ENCODE peak calls at places on chromosomes 5 and 9, in six cellular contexts. One of them, this sample, is unnamed.

GRCh38 chr9:19026375-19026774 is 6.6 kb downstream of the SAXO1 start:
- DNase-seq in AG04450: no peak
- DNase-seq in stimulated activated CD4-positive, alpha-beta T cell treated with anti-CD3 and anti-CD28 coated beads, Interleukin-2, amount 100 ng/mL, for 48 hours: no peak
- DNase-seq in glomerular endothelial cell: no peak
- DNase-seq in effector CD4-positive, alpha-beta T cell: no peak
- DNase-seq in esophagus squamous epithelium: no peak
- DNase-seq in this sample: no peak

GRCh38 chr9:93531374-93531773 is 45.0 kb upstream of the PHF2 start:
- DNase-seq in effector CD4-positive, alpha-beta T cell: no peak
- DNase-seq in AG04450: no peak
- DNase-seq in esophagus squamous epithelium: no peak
- DNase-seq in stimulated activated CD4-positive, alpha-beta T cell treated with anti-CD3 and anti-CD28 coated beads, Interleukin-2, amount 100 ng/mL, for 48 hours: no peak
- DNase-seq in glomerular endothelial cell: no peak
- DNase-seq in this sample: peak

GRCh38 chr5:139443766-139444473 is 4.6 kb upstream of the DNAJC18 start:
- DNase-seq in AG04450: peak
- DNase-seq in esophagus squamous epithelium: no peak
- DNase-seq in effector CD4-positive, alpha-beta T cell: peak
- DNase-seq in stimulated activated CD4-positive, alpha-beta T cell treated with anti-CD3 and anti-CD28 coated beads, Interleukin-2, amount 100 ng/mL, for 48 hours: no peak
- DNase-seq in glomerular endothelial cell: no peak
- DNase-seq in this sample: no peak

GRCh38 chr5:4254736-4255135 is 659.1 kb downstream of the IRX1 start:
- DNase-seq in stimulated activated CD4-positive, alpha-beta T cell treated with anti-CD3 and anti-CD28 coated beads, Interleukin-2, amount 100 ng/mL, for 48 hours: no peak
- DNase-seq in AG04450: no peak
- DNase-seq in glomerular endothelial cell: no peak
- DNase-seq in effector CD4-positive, alpha-beta T cell: no peak
- DNase-seq in esophagus squamous epithelium: no peak
- DNase-seq in this sample: no peak

GRCh38 chr5:154679501-154679900 is 75.7 kb upstream of the LARP1 start:
- DNase-seq in esophagus squamous epithelium: no peak
- DNase-seq in stimulated activated CD4-positive, alpha-beta T cell treated with anti-CD3 and anti-CD28 coated beads, Interleukin-2, amount 100 ng/mL, for 48 hours: no peak
- DNase-seq in effector CD4-positive, alpha-beta T cell: no peak
- DNase-seq in glomerular endothelial cell: no peak
- DNase-seq in AG04450: no peak
- DNase-seq in this sample: no peak

GRCh38 chr9:83327750-83328622 is 210.2 kb downstream of the FRMD3 start:
- DNase-seq in effector CD4-positive, alpha-beta T cell: no peak
- DNase-seq in esophagus squamous epithelium: no peak
- DNase-seq in stimulated activated CD4-positive, alpha-beta T cell treated with anti-CD3 and anti-CD28 coated beads, Interleukin-2, amount 100 ng/mL, for 48 hours: no peak
- DNase-seq in glomerular endothelial cell: no peak
- DNase-seq in AG04450: no peak
- DNase-seq in this sample: no peak

GRCh38 chr5:76111510-76112174 is 28.5 kb downstream of the SV2C start:
- DNase-seq in glomerular endothelial cell: no peak
- DNase-seq in AG04450: no peak
- DNase-seq in effector CD4-positive, alpha-beta T cell: no peak
- DNase-seq in stimulated activated CD4-positive, alpha-beta T cell treated with anti-CD3 and anti-CD28 coated beads, Interleukin-2, amount 100 ng/mL, for 48 hours: no peak
- DNase-seq in esophagus squamous epithelium: no peak
- DNase-seq in this sample: no peak

GRCh38 chr9:88587885-88588628 is 53.1 kb downstream of the NXNL2 start:
- DNase-seq in AG04450: no peak
- DNase-seq in esophagus squamous epithelium: no peak
- DNase-seq in stimulated activated CD4-positive, alpha-beta T cell treated with anti-CD3 and anti-CD28 coated beads, Interleukin-2, amount 100 ng/mL, for 48 hours: no peak
- DNase-seq in effector CD4-positive, alpha-beta T cell: no peak
- DNase-seq in glomerular endothelial cell: no peak
- DNase-seq in this sample: no peak

GRCh38 chr5:165882099-165882498 is 2376.7 kb downstream of the MAT2B start:
- DNase-seq in effector CD4-positive, alpha-beta T cell: no peak
- DNase-seq in stimulated activated CD4-positive, alpha-beta T cell treated with anti-CD3 and anti-CD28 coated beads, Interleukin-2, amount 100 ng/mL, for 48 hours: no peak
- DNase-seq in glomerular endothelial cell: no peak
- DNase-seq in esophagus squamous epithelium: no peak
- DNase-seq in AG04450: no peak
- DNase-seq in this sample: peak

GRCh38 chr5:61466017-61466416 is 134.0 kb downstream of the ZSWIM6 start:
- DNase-seq in esophagus squamous epithelium: no peak
- DNase-seq in stimulated activated CD4-positive, alpha-beta T cell treated with anti-CD3 and anti-CD28 coated beads, Interleukin-2, amount 100 ng/mL, for 48 hours: no peak
- DNase-seq in glomerular endothelial cell: no peak
- DNase-seq in AG04450: no peak
- DNase-seq in effector CD4-positive, alpha-beta T cell: no peak
- DNase-seq in this sample: no peak

GRCh38 chr5:95794070-95794516 is 28.4 kb downstream of the GLRX start:
- DNase-seq in stimulated activated CD4-positive, alpha-beta T cell treated with anti-CD3 and anti-CD28 coated beads, Interleukin-2, amount 100 ng/mL, for 48 hours: no peak
- DNase-seq in effector CD4-positive, alpha-beta T cell: no peak
- DNase-seq in AG04450: no peak
- DNase-seq in glomerular endothelial cell: no peak
- DNase-seq in esophagus squamous epithelium: no peak
- DNase-seq in this sample: no peak

GRCh38 chr5:10351199-10351881 is 2.2 kb upstream of the MARCHF6 start:
- DNase-seq in stimulated activated CD4-positive, alpha-beta T cell treated with anti-CD3 and anti-CD28 coated beads, Interleukin-2, amount 100 ng/mL, for 48 hours: no peak
- DNase-seq in AG04450: peak
- DNase-seq in glomerular endothelial cell: no peak
- DNase-seq in effector CD4-positive, alpha-beta T cell: no peak
- DNase-seq in esophagus squamous epithelium: no peak
- DNase-seq in this sample: no peak

GRCh38 chr9:33092634-33093033 is 16.2 kb upstream of the SMU1 start:
- DNase-seq in esophagus squamous epithelium: no peak
- DNase-seq in glomerular endothelial cell: no peak
- DNase-seq in stimulated activated CD4-positive, alpha-beta T cell treated with anti-CD3 and anti-CD28 coated beads, Interleukin-2, amount 100 ng/mL, for 48 hours: no peak
- DNase-seq in effector CD4-positive, alpha-beta T cell: no peak
- DNase-seq in AG04450: no peak
- DNase-seq in this sample: no peak

GRCh38 chr9:5230554-5230953 is 665 bp upstream of the INSL4 start:
- DNase-seq in effector CD4-positive, alpha-beta T cell: no peak
- DNase-seq in AG04450: no peak
- DNase-seq in stimulated activated CD4-positive, alpha-beta T cell treated with anti-CD3 and anti-CD28 coated beads, Interleukin-2, amount 100 ng/mL, for 48 hours: no peak
- DNase-seq in glomerular endothelial cell: no peak
- DNase-seq in esophagus squamous epithelium: no peak
- DNase-seq in this sample: no peak

GRCh38 chr5:102200861-102201260 is 95.2 kb downstream of the SLCO4C1 start:
- DNase-seq in effector CD4-positive, alpha-beta T cell: no peak
- DNase-seq in esophagus squamous epithelium: no peak
- DNase-seq in stimulated activated CD4-positive, alpha-beta T cell treated with anti-CD3 and anti-CD28 coated beads, Interleukin-2, amount 100 ng/mL, for 48 hours: no peak
- DNase-seq in glomerular endothelial cell: no peak
- DNase-seq in AG04450: no peak
- DNase-seq in this sample: no peak

GRCh38 chr5:33556330-33557328 is 115.9 kb downstream of the TARS1 start:
- DNase-seq in stimulated activated CD4-positive, alpha-beta T cell treated with anti-CD3 and anti-CD28 coated beads, Interleukin-2, amount 100 ng/mL, for 48 hours: no peak
- DNase-seq in effector CD4-positive, alpha-beta T cell: no peak
- DNase-seq in glomerular endothelial cell: no peak
- DNase-seq in esophagus squamous epithelium: no peak
- DNase-seq in AG04450: no peak
- DNase-seq in this sample: no peak

GRCh38 chr5:14471557-14471956 is 110.0 kb upstream of the OTULINL start:
- DNase-seq in esophagus squamous epithelium: no peak
- DNase-seq in effector CD4-positive, alpha-beta T cell: no peak
- DNase-seq in glomerular endothelial cell: no peak
- DNase-seq in stimulated activated CD4-positive, alpha-beta T cell treated with anti-CD3 and anti-CD28 coated beads, Interleukin-2, amount 100 ng/mL, for 48 hours: no peak
- DNase-seq in AG04450: no peak
- DNase-seq in this sample: no peak

GRCh38 chr5:109876030-109876726 is 186.5 kb downstream of the MAN2A1 start:
- DNase-seq in stimulated activated CD4-positive, alpha-beta T cell treated with anti-CD3 and anti-CD28 coated beads, Interleukin-2, amount 100 ng/mL, for 48 hours: no peak
- DNase-seq in esophagus squamous epithelium: no peak
- DNase-seq in effector CD4-positive, alpha-beta T cell: no peak
- DNase-seq in AG04450: no peak
- DNase-seq in glomerular endothelial cell: no peak
- DNase-seq in this sample: no peak

GRCh38 chr9:111037744-111038335 is 430 bp downstream of the LPAR1 start:
- DNase-seq in esophagus squamous epithelium: no peak
- DNase-seq in effector CD4-positive, alpha-beta T cell: no peak
- DNase-seq in glomerular endothelial cell: no peak
- DNase-seq in stimulated activated CD4-positive, alpha-beta T cell treated with anti-CD3 and anti-CD28 coated beads, Interleukin-2, amount 100 ng/mL, for 48 hours: no peak
- DNase-seq in AG04450: no peak
- DNase-seq in this sample: no peak

GRCh38 chr5:989961-990530 is 18.6 kb upstream of the NKD2 start:
- DNase-seq in stimulated activated CD4-positive, alpha-beta T cell treated with anti-CD3 and anti-CD28 coated beads, Interleukin-2, amount 100 ng/mL, for 48 hours: no peak
- DNase-seq in AG04450: no peak
- DNase-seq in glomerular endothelial cell: peak
- DNase-seq in effector CD4-positive, alpha-beta T cell: no peak
- DNase-seq in esophagus squamous epithelium: no peak
- DNase-seq in this sample: no peak

GRCh38 chr5:42767491-42768105 is 11.0 kb downstream of the CCDC152 start:
- DNase-seq in stimulated activated CD4-positive, alpha-beta T cell treated with anti-CD3 and anti-CD28 coated beads, Interleukin-2, amount 100 ng/mL, for 48 hours: no peak
- DNase-seq in effector CD4-positive, alpha-beta T cell: no peak
- DNase-seq in AG04450: no peak
- DNase-seq in esophagus squamous epithelium: no peak
- DNase-seq in glomerular endothelial cell: no peak
- DNase-seq in this sample: no peak

GRCh38 chr9:76996700-76997099 is 22.8 kb upstream of the FOXB2 start:
- DNase-seq in stimulated activated CD4-positive, alpha-beta T cell treated with anti-CD3 and anti-CD28 coated beads, Interleukin-2, amount 100 ng/mL, for 48 hours: no peak
- DNase-seq in esophagus squamous epithelium: no peak
- DNase-seq in AG04450: no peak
- DNase-seq in effector CD4-positive, alpha-beta T cell: no peak
- DNase-seq in glomerular endothelial cell: no peak
- DNase-seq in this sample: no peak

GRCh38 chr5:143314664-143315063 is 88.8 kb downstream of the NR3C1 start:
- DNase-seq in AG04450: no peak
- DNase-seq in stimulated activated CD4-positive, alpha-beta T cell treated with anti-CD3 and anti-CD28 coated beads, Interleukin-2, amount 100 ng/mL, for 48 hours: no peak
- DNase-seq in glomerular endothelial cell: no peak
- DNase-seq in esophagus squamous epithelium: no peak
- DNase-seq in effector CD4-positive, alpha-beta T cell: no peak
- DNase-seq in this sample: no peak

This sample was measured in LNCaP clone FGC.